ENCODE peak calls at places on chromosomes 2 and 18, in four cellular contexts. B is HCT116, S is HepG2, D is K562. W is an unnamed sample.

GRCh38 chr18:22342625-22343024 is 75.1 kb downstream of the CTAGE1 start:
- DNase-seq in D (peak; percentile 43), S (no peak), B (no peak), W (no peak)

GRCh38 chr2:207133862-207134519 is 31.8 kb downstream of the KLF7 start:
- DNase-seq in S (no peak), B (no peak), D (no peak), W (peak; percentile 7)

GRCh38 chr2:237629188-237629534 is 1.8 kb downstream of the LRRFIP1 start:
- DNase-seq in S (no peak), B (no peak), D (no peak), W (no peak)

GRCh38 chr2:64525323-64525625 is 1.1 kb downstream of the AFTPH start:
- DNase-seq in S (peak; percentile 28), D (peak; percentile 18), B (no peak), W (no peak)

GRCh38 chr2:38194751-38195150 is 118.8 kb upstream of the CYP1B1 start:
- DNase-seq in B (no peak), S (no peak), D (no peak), W (no peak)

GRCh38 chr2:120600786-120601185 is 134.9 kb upstream of the GLI2 start:
- DNase-seq in D (no peak), S (no peak), B (no peak), W (no peak)

GRCh38 chr2:209380278-209380677 is 43.6 kb upstream of the MAP2 start:
- DNase-seq in B (no peak), S (no peak), D (no peak), W (no peak)

GRCh38 chr2:29920130-29920577 is 1.2 kb downstream of the ALK start:
- DNase-seq in D (peak; percentile 48), S (no peak), B (no peak), W (no peak)

GRCh38 chr2:232485333-232485756 is 2.3 kb downstream of the ECEL1 start:
- DNase-seq in S (no peak), D (no peak), B (no peak), W (no peak)

GRCh38 chr2:71591044-71591443 is 137.7 kb downstream of the DYSF start:
- DNase-seq in D (no peak), S (no peak), B (no peak), W (no peak)

GRCh38 chr18:26442139-26442538 is 106.2 kb downstream of the KCTD1 start:
- DNase-seq in B (no peak), D (no peak), S (no peak), W (no peak)

GRCh38 chr2:41169744-41170143 is 717.9 kb upstream of the SLC8A1 start:
- DNase-seq in D (no peak), S (no peak), B (no peak), W (no peak)

GRCh38 chr2:157258520-157259326 is 1.2 kb downstream of the GALNT5 start:
- DNase-seq in B (no peak), D (peak; percentile 77), S (no peak), W (no peak)

GRCh38 chr2:29053680-29054400 is 20.5 kb downstream of the PCARE start:
- DNase-seq in D (no peak), B (peak; percentile 15), S (no peak), W (no peak)

GRCh38 chr2:108377815-108378630 is at the start of gene SULT1C4:
- DNase-seq in B (no peak), D (peak; percentile 29), S (peak; percentile 63), W (no peak)

GRCh38 chr2:38808677-38809076 is 30.7 kb downstream of the GEMIN6 start:
- DNase-seq in B (no peak), D (no peak), S (no peak), W (no peak)

GRCh38 chr2:27170569-27171337 is 21.9 kb downstream of the TCF23 start:
- DNase-seq in B (no peak), S (no peak), D (no peak), W (no peak)

GRCh38 chr2:202237787-202238233 is 587 bp downstream of the SUMO1 start:
- DNase-seq in D (peak; percentile 36), B (no peak), S (peak; percentile 33), W (no peak)

GRCh38 chr2:200399046-200399445 is 92.6 kb downstream of the SPATS2L start:
- DNase-seq in S (no peak), B (no peak), D (no peak), W (no peak)

GRCh38 chr2:238290079-238290478 is 1.7 kb upstream of the PER2 start:
- DNase-seq in S (peak; percentile 83), D (peak; percentile 29), B (peak; percentile 71), W (no peak)

GRCh38 chr18:23143871-23144270 is 8.6 kb downstream of the CABLES1 start:
- DNase-seq in D (no peak), B (no peak), S (no peak), W (no peak)

GRCh38 chr2:112020561-112020960 is 34.5 kb upstream of the TMEM87B start:
- DNase-seq in S (no peak), D (peak; percentile 29), B (no peak), W (no peak)

GRCh38 chr2:126963390-126963789 is 64.7 kb downstream of the TEX51 start:
- DNase-seq in B (no peak), D (no peak), S (no peak), W (no peak)

GRCh38 chr18:63963610-63964256 is 6.1 kb upstream of the SERPINB8 start:
- DNase-seq in D (no peak), B (peak; percentile 56), S (peak; percentile 55), W (peak; percentile 36)

GRCh38 chr2:225865468-225865867 is 466.0 kb downstream of the NYAP2 start:
- DNase-seq in B (no peak), D (no peak), S (no peak), W (no peak)

GRCh38 chr18:12403601-12404506 is 3.9 kb upstream of the PRELID3A start:
- DNase-seq in D (peak; percentile 78), S (no peak), B (peak; percentile 68), W (no peak)

GRCh38 chr2:44774826-44775492 is 166.5 kb upstream of the SIX3 start:
- DNase-seq in S (no peak), D (no peak), B (no peak), W (no peak)

GRCh38 chr2:230987137-230988020 is 8.5 kb upstream of the SPATA3 start:
- DNase-seq in D (peak; percentile 84), S (peak; percentile 71), B (peak; percentile 51), W (peak; percentile 20)

GRCh38 chr2:71922501-71923142 is 225.0 kb downstream of the CYP26B1 start:
- DNase-seq in S (no peak), B (no peak), D (no peak), W (no peak)

DNA sequence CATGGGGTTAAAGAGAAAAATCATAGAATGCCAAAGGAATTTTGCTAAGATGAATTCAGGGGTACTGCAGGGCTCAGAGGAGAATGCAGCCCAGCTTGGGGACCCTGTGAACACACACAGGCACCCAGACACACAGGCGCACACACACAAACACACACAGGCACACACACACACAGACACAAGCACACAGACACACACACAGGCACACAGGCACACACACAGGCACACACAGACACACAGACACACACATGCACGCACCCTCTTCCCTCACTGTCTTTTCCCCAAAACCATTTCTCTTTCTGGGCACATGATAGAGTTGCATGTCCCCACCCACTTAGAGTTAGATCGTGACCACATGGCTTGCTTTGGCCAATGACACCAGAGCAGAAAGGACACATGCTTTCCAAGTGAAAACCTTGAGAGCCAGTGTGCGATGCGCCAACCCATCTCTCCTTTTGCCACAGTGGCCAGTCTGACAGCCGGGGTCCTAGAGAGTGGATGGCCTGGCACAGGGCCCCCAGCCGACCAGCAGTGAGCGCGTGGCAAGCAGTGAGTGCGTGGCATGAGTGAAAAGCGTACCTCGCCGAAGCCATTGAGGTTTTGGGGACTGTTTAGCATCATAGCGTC is 163.3 kb downstream of the KLHL29 start:
- DNase-seq in D (peak; percentile 24), S (no peak), B (no peak), W (no peak)
- TF ChIP-seq POLR2AphosphoS5 in D (no peak), S (no peak), B (no peak), W (no peak)

GRCh38 chr2:162821176-162821575 is 17.4 kb downstream of the KCNH7 start:
- DNase-seq in B (no peak), S (no peak), D (no peak), W (no peak)
- TF ChIP-seq TCF7L2 in B (no peak), S (no peak), D (no peak), W (no peak)

GRCh38 chr18:35688757-35689156 is 107.2 kb downstream of the GALNT1 start:
- DNase-seq in D (peak; percentile 70), B (no peak), S (no peak), W (no peak)

GRCh38 chr18:35693829-35694228 is 112.3 kb downstream of the GALNT1 start:
- DNase-seq in B (no peak), D (no peak), S (no peak), W (no peak)

GRCh38 chr18:35692866-35693265 is 111.3 kb downstream of the GALNT1 start:
- DNase-seq in S (no peak), B (no peak), D (no peak), W (no peak)

GRCh38 chr18:35694803-35695202 is 113.3 kb downstream of the GALNT1 start:
- DNase-seq in B (no peak), D (no peak), S (no peak), W (no peak)

DNA sequence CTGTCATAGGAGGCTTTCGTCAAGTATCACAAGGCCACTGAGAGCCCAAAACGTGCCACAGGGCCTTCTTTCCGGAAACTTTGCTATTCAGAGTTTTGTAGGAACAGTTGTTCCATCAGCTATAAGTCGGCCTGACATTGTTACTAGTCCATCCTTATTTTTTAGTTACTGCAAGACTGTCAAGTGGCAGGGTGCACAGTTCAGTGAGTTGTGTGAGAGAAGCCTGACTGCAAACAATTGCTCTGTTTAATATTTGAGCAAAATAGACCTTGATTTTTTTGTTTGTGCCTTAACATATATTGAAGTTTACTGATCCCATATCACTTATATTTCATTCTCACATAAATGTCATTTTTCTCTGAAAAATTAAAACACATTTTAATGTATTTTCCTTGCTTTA is 110.1 kb downstream of the GALNT1 start:
- DNase-seq in D (no peak), S (no peak), B (no peak), W (no peak)
- TF ChIP-seq POLR2AphosphoS5 in D (no peak), S (no peak), B (no peak), W (no peak)

GRCh38 chr18:9705183-9705864 is 2.8 kb upstream of the RAB31 start:
- DNase-seq in B (no peak), S (no peak), D (peak; percentile 57), W (no peak)
- TF ChIP-seq TCF7L2 in B (no peak), S (no peak), D (no peak), W (peak; percentile 74)

GRCh38 chr2:101519173-101519492 is 44.2 kb upstream of the RFX8 start:
- DNase-seq in D (no peak), S (no peak), B (no peak), W (no peak)

GRCh38 chr2:101528501-101528900 is 53.6 kb upstream of the RFX8 start:
- DNase-seq in S (no peak), B (no peak), D (no peak), W (no peak)

GRCh38 chr2:101520246-101520645 is 45.3 kb upstream of the RFX8 start:
- DNase-seq in B (no peak), D (no peak), S (no peak), W (no peak)

GRCh38 chr2:101521497-101521896 is 46.6 kb upstream of the RFX8 start:
- DNase-seq in D (no peak), B (no peak), S (no peak), W (no peak)

DNA sequence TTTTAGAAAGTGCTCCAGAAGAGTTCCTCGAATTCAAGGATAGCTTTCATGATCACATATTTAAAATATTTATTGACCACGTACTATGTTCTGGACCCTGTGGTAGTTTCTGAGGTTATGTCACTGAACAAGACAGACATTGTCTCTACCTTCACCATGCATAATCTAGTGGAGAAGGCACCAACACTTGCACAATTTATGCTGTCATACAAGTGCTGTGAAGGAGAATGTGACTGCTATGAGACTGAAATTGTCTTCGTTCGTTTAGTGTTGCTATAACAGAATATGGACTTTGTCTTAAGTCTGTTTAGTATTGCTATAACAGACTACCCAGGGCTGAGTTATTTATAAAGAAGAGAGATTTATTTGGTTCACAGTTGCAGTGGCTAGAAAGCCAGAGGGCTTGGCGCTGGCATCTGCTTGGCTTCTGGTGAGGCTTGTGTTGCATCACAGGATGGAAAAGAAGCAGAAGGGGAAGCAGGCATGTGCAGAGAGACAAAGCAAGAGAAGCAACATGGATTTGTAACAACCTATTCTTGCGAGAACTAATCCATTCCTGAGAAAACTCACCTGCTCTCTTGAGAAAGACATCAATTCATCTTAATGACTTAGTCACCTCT is 50.0 kb upstream of the RFX8 start:
- DNase-seq in D (no peak), S (peak; percentile 16), B (no peak), W (no peak)
- TF ChIP-seq POLR2AphosphoS5 in D (no peak), S (no peak), B (no peak), W (no peak)

W was measured in Panc1.